ENCODE peak calls at places on chromosomes 16 and 17, in five cellular contexts. L is endothelial cell of umbilical vein, U is stomach, A is sigmoid colon, C is transverse colon. B is an unnamed sample.

GRCh38 chr16:75236736-75237397 is 14.6 kb downstream of the BCAR1 start:
- DNase-seq in L (no peak), U (no peak), C (no peak), A (no peak), B (no peak)

GRCh38 chr17:70053241-70054234 is 21.5 kb upstream of the KCNJ16 start:
- DNase-seq in U (no peak), L (peak; percentile 68), C (no peak), A (no peak), B (no peak)

GRCh38 chr17:78441271-78441986 is 63.0 kb downstream of the PGS1 start:
- DNase-seq in L (no peak), U (no peak), C (no peak), A (no peak), B (no peak)

GRCh38 chr16:3857189-3858013 is 23.1 kb downstream of the CREBBP start:
- DNase-seq in C (peak; percentile 30), L (no peak), A (peak; percentile 80), U (no peak), B (no peak)

GRCh38 chr17:65092262-65092661 is 35.7 kb upstream of the GNA13 start:
- DNase-seq in A (no peak), U (no peak), L (no peak), C (no peak), B (no peak)

GRCh38 chr17:77025781-77026180 is 115.0 kb upstream of the SEC14L1 start:
- DNase-seq in U (no peak), C (no peak), L (no peak), A (no peak), B (no peak)

GRCh38 chr16:53822936-53823529 is 119.1 kb downstream of the FTO start:
- DNase-seq in L (peak; percentile 46), A (no peak), U (no peak), C (no peak), B (no peak)

GRCh38 chr17:60964160-60964559 is 286.5 kb downstream of the BCAS3 start:
- DNase-seq in L (no peak), A (no peak), C (no peak), U (no peak), B (no peak)

GRCh38 chr16:24729967-24730815 is 740 bp downstream of the TNRC6A start:
- DNase-seq in L (peak; percentile 45), U (peak; percentile 33), A (peak; percentile 65), C (peak; percentile 43), B (peak; percentile 80)

GRCh38 chr17:7296189-7296861 is 1.9 kb upstream of the YBX2 start:
- DNase-seq in C (peak; percentile 88), A (peak; percentile 94), U (peak; percentile 85), L (peak; percentile 74), B (peak; percentile 92)

GRCh38 chr17:978110-979093 is 1.2 kb downstream of the NXN start:
- DNase-seq in C (no peak), L (peak; percentile 48), A (peak; percentile 72), U (peak; percentile 32), B (peak; percentile 69)

GRCh38 chr17:981292-981658 is 1.7 kb upstream of the NXN start:
- DNase-seq in C (no peak), U (no peak), L (no peak), A (no peak), B (no peak)

GRCh38 chr17:980406-981291 is 1.1 kb upstream of the NXN start:
- DNase-seq in C (peak; percentile 81), U (peak; percentile 81), A (peak; percentile 93), L (peak; percentile 82), B (peak; percentile 80)

GRCh38 chr17:979211-979538 is 401 bp downstream of the NXN start:
- DNase-seq in U (no peak), A (peak; percentile 84), C (no peak), L (no peak), B (no peak)

GRCh38 chr17:979539-980405 is at the start of gene NXN:
- DNase-seq in C (peak; percentile 92), A (peak; percentile 94), L (peak; percentile 80), U (peak; percentile 91), B (peak; percentile 99)
- TF ChIP-seq CTCF in C (no peak), A (peak; percentile 13), L (peak; percentile 45), U (no peak), B (peak; percentile 34)

DNA sequence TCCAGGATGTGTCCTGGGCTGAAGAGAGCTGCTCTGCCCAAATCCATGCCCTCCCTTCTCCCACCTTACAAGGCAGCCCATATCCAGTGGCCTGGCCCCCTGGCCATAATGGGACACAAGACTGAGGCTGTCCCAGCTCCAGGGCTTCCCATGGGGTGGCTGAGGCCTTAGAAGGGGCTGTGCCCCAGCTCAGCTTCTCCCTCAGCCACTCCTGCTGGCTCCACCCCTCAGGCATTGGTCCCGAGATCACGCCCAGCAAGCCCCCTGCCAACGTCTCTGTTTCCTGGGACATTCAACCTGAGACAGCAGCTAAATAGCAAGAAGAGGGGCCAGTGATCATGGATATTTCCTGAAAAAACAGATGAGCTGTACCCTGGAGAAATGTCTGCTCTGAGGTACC is 43.3 kb downstream of the ARHGAP27 start:
- DNase-seq in U (no peak), L (no peak), C (no peak), A (peak; percentile 62), B (no peak)
- TF ChIP-seq POLR2AphosphoS5 in U (no peak), L (no peak), C (no peak), A (no peak), B (no peak)

DNA sequence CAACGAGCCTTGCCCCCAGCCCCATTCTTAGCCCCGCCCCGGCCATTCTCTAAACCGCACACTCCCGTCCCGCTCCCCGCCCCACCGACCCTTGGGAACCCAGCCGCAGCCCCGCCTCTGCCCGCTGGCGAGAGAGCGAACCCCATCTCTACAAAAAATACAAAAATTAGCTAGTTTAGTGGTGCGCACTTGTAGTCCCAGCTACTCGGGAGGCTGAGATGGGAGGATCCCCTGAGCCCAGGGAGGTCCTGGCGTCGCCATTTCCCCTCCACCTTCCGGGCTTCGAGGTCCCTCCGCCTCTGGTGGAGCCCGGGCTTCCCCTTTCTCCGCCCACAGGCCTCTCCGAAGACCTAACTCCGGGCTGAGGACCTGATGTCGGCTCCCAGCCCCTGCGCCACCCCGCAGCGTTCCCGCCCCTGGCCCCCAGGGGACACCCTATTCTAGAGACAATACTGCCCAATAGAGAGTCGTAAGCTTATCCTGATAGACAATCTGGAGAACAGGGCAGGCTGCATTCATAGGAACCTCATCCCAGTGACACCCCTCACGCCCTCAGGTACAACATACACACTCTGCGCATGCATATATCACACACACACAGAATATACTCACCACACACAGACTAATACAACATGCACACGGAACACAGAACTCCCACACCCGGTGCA is 483 bp upstream of the PROCA1 start:
- DNase-seq in L (no peak), A (no peak), C (peak; percentile 56), U (no peak), B (no peak)
- TF ChIP-seq CTCF in L (no peak), A (no peak), C (no peak), U (no peak), B (no peak)

GRCh38 chr16:84084570-84085270 is 32.0 kb downstream of the MBTPS1 start:
- DNase-seq in L (peak; percentile 66), C (peak; percentile 74), U (peak; percentile 76), A (peak; percentile 70), B (peak; percentile 84)
- TF ChIP-seq POLR2AphosphoS5 in L (no peak), C (no peak), U (no peak), A (no peak), B (no peak)

DNA sequence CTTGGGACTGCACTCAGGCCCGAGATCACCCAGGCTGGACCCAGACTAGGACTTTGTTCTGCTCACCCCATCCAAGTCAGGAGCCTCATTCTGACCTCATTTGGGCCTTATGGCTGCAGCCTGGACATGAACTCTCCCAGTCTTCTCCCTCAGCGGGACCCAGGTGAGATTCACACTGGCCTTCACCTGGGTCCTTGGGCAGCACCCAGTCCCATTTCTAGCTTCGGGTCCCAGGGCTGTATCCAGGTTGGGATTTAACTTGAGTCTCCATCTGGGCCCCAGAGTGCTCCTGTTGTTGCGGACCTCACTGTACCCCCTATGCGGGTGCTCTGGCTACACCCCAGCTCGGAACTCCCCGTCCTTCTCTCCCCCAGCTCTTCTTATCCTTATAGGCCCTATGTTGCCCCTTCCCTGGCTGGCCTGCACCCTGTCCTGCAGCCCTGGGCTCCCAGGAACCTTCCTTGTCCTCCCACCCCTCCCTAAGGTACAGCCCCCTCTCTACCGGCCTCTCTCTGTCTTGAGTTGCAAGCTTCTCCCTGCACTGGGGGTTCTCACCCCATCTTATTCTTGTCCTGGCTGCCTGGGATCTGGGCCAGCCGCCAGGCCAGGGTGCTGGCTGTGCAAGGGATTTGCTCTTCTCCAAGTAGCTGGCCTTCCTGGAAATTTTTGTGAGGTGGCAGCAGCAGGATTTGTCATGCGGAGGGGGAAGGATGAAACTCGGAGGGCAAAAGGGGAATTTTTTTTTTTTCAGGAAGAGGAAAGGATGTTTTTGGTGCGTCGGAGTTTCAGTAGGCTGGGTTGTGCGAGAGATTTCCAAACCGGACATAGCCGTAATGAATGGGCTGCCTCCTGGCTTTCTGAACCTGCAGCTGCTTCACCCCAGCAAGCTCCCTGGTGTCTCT is 904 bp downstream of the MAP2K3 start:
- DNase-seq in L (peak; percentile 54), C (peak; percentile 51), A (peak; percentile 81), U (peak; percentile 61), B (peak; percentile 33)
- TF ChIP-seq CTCF in L (no peak), C (no peak), A (no peak), U (no peak), B (no peak)

GRCh38 chr17:80218391-80218790 is 1.7 kb downstream of the SGSH start:
- DNase-seq in A (no peak), L (no peak), U (no peak), C (no peak), B (no peak)

GRCh38 chr17:80221401-80221800 is 1.2 kb downstream of the SLC26A11 start:
- DNase-seq in L (no peak), U (no peak), C (no peak), A (no peak), B (no peak)

GRCh38 chr17:80219013-80219776 is 938 bp downstream of the SGSH start:
- DNase-seq in U (peak; percentile 85), L (peak; percentile 55), A (peak; percentile 89), C (peak; percentile 87), B (peak; percentile 82)

GRCh38 chr17:80220709-80221215 is 535 bp downstream of the SLC26A11 start:
- DNase-seq in L (peak; percentile 14), C (peak; percentile 23), A (peak; percentile 78), U (no peak), B (peak; percentile 87)

GRCh38 chr17:80219777-80220708 is at the start of the genes SGSH and SLC26A11:
- DNase-seq in C (peak; percentile 89), L (peak; percentile 65), U (peak; percentile 87), A (peak; percentile 93), B (peak; percentile 100)
- TF ChIP-seq POLR2AphosphoS5 in C (peak; percentile 28), L (peak; percentile 91), U (no peak), A (no peak), B (peak; percentile 63)

GRCh38 chr16:85449195-85449884 is 163.8 kb upstream of the GSE1 start:
- DNase-seq in U (peak; percentile 63), A (no peak), L (no peak), C (no peak), B (no peak)

GRCh38 chr16:85446846-85447656 is 166.1 kb upstream of the GSE1 start:
- DNase-seq in C (peak; percentile 67), U (peak; percentile 54), L (no peak), A (no peak), B (no peak)

GRCh38 chr16:85448557-85449194 is 164.4 kb upstream of the GSE1 start:
- DNase-seq in A (no peak), C (peak; percentile 71), L (no peak), U (peak; percentile 84), B (peak; percentile 86)

GRCh38 chr16:85445779-85446222 is 167.3 kb upstream of the GSE1 start:
- DNase-seq in U (peak; percentile 85), L (no peak), A (peak; percentile 84), C (peak; percentile 44), B (peak; percentile 79)

GRCh38 chr16:85447657-85448313 is 165.3 kb upstream of the GSE1 start:
- DNase-seq in C (no peak), L (no peak), A (no peak), U (no peak), B (no peak)
- TF ChIP-seq CTCF in C (no peak), L (no peak), A (no peak), U (no peak), B (no peak)